ENCODE peak calls at places on chromosome 7, in five cellular contexts. O is NAMALWA, J is fibroblast of mammary gland, U is NCI-H1092 treated with DMSO at 0.1 percent for 48 hours, A is cardiac muscle cell. T is an unnamed sample.

GRCh38 chr7:85191383-85191782 is 4.5 kb upstream of the SEMA3D start:
- DNase-seq in J (peak; percentile 43), U (no peak), O (peak; percentile 44), A (no peak), T (no peak)

GRCh38 chr7:4682621-4683042 is 537 bp downstream of the FOXK1 start:
- DNase-seq in O (peak; percentile 35), J (no peak), A (peak; percentile 50), U (peak; percentile 43), T (peak; percentile 11)

GRCh38 chr7:140176271-140176701 is 497 bp downstream of the KDM7A start:
- DNase-seq in U (no peak), O (peak; percentile 28), A (peak; percentile 45), J (no peak), T (no peak)

GRCh38 chr7:84675633-84676034 is 481.0 kb upstream of the SEMA3A start:
- DNase-seq in O (no peak), U (no peak), A (no peak), J (no peak), T (no peak)

GRCh38 chr7:78073470-78074382 is 275.2 kb downstream of the PHTF2 start:
- DNase-seq in U (no peak), O (no peak), J (no peak), A (no peak), T (no peak)

GRCh38 chr7:29647020-29647654 is 83.5 kb downstream of the PRR15 start:
- DNase-seq in J (no peak), U (no peak), A (no peak), O (no peak), T (no peak)

GRCh38 chr7:13986208-13986607 is 3.3 kb downstream of the ETV1 start:
- DNase-seq in A (peak; percentile 7), J (no peak), U (no peak), O (no peak), T (no peak)

GRCh38 chr7:12629816-12630614 is 57.4 kb upstream of the ARL4A start:
- DNase-seq in U (no peak), A (no peak), O (no peak), J (no peak), T (no peak)

GRCh38 chr7:33076737-33077136 is 14.2 kb upstream of the NT5C3A start:
- DNase-seq in U (no peak), J (no peak), A (no peak), O (no peak), T (no peak)

GRCh38 chr7:34946486-34946885 is 90.8 kb downstream of the DPY19L1 start:
- DNase-seq in A (peak; percentile 42), O (no peak), J (no peak), U (peak; percentile 44), T (no peak)

GRCh38 chr7:155509025-155509724 is 37.2 kb downstream of the CNPY1 start:
- DNase-seq in A (no peak), U (peak; percentile 75), J (no peak), O (no peak), T (no peak)

GRCh38 chr7:42143605-42144252 is 93.3 kb downstream of the GLI3 start:
- DNase-seq in J (peak; percentile 74), A (no peak), O (no peak), U (no peak), T (no peak)

GRCh38 chr7:3922175-3922635 is 621.2 kb downstream of the SDK1 start:
- DNase-seq in O (peak; percentile 20), U (peak; percentile 10), J (peak; percentile 87), A (peak; percentile 37), T (peak; percentile 4)

GRCh38 chr7:95481768-95482167 is 4.0 kb upstream of the ASB4 start:
- DNase-seq in A (no peak), U (no peak), J (no peak), O (no peak), T (no peak)

GRCh38 chr7:137694405-137694804 is 152.4 kb downstream of the DGKI start:
- DNase-seq in U (no peak), A (no peak), O (no peak), J (peak; percentile 90), T (no peak)

GRCh38 chr7:116138202-116138801 is 72.0 kb upstream of the TES start:
- DNase-seq in U (peak; percentile 59), O (peak; percentile 85), A (peak; percentile 77), J (peak; percentile 75), T (peak; percentile 28)

GRCh38 chr7:2037301-2037804 is 195.4 kb downstream of the MAD1L1 start:
- DNase-seq in O (no peak), J (no peak), U (no peak), A (no peak), T (no peak)

GRCh38 chr7:83946801-83947200 is 247.8 kb downstream of the SEMA3A start:
- DNase-seq in U (no peak), A (no peak), J (no peak), O (no peak), T (no peak)

GRCh38 chr7:75844158-75844557 is 30.6 kb upstream of the CCL24 start:
- DNase-seq in U (no peak), O (no peak), J (no peak), A (no peak), T (no peak)

GRCh38 chr7:130719550-130719949 is 14.5 kb downstream of the KLF14 start:
- DNase-seq in A (no peak), U (no peak), J (no peak), O (no peak), T (no peak)

GRCh38 chr7:2515424-2516193 is 4.0 kb upstream of the LFNG start:
- DNase-seq in A (no peak), J (no peak), O (no peak), U (no peak), T (no peak)

GRCh38 chr7:108226723-108227359 is 96.7 kb upstream of the LAMB4 start:
- DNase-seq in J (no peak), U (no peak), O (no peak), A (no peak), T (no peak)